ENCODE peak calls at places on chromosomes 7 and 10, in four cellular contexts. One of them, this sample, is unnamed.

GRCh38 chr7:748446-748845 is 21.4 kb upstream of the PRKAR1B start:
- DNase-seq in cardiac muscle cell: no peak
- DNase-seq in NB4: no peak
- DNase-seq in SK-N-SH: no peak
- DNase-seq in this sample: no peak

GRCh38 chr7:158548726-158549125 is 38.9 kb downstream of the PTPRN2 start:
- DNase-seq in cardiac muscle cell: no peak
- DNase-seq in NB4: no peak
- DNase-seq in SK-N-SH: no peak
- DNase-seq in this sample: no peak

GRCh38 chr7:47391726-47392125 is 190.2 kb downstream of the TNS3 start:
- DNase-seq in cardiac muscle cell: no peak
- DNase-seq in NB4: no peak
- DNase-seq in SK-N-SH: no peak
- DNase-seq in this sample: no peak

GRCh38 chr10:28551086-28551485 is 18.2 kb downstream of the WAC start:
- DNase-seq in cardiac muscle cell: no peak
- DNase-seq in NB4: no peak
- DNase-seq in SK-N-SH: no peak
- DNase-seq in this sample: no peak

GRCh38 chr7:45435846-45436245 is 138.3 kb upstream of the ADCY1 start:
- DNase-seq in cardiac muscle cell: peak
- DNase-seq in NB4: peak
- DNase-seq in SK-N-SH: no peak
- DNase-seq in this sample: peak

GRCh38 chr10:127922675-127923366 is 15.9 kb downstream of the PTPRE start:
- DNase-seq in cardiac muscle cell: peak
- DNase-seq in NB4: no peak
- DNase-seq in SK-N-SH: peak
- DNase-seq in this sample: peak

GRCh38 chr7:76191783-76192240 is 9.9 kb upstream of the SRRM3 start:
- DNase-seq in cardiac muscle cell: peak
- DNase-seq in NB4: peak
- DNase-seq in SK-N-SH: peak
- DNase-seq in this sample: peak

GRCh38 chr7:9889557-9889956 is 1084.1 kb upstream of the PHF14 start:
- DNase-seq in cardiac muscle cell: no peak
- DNase-seq in NB4: no peak
- DNase-seq in SK-N-SH: no peak
- DNase-seq in this sample: no peak

GRCh38 chr10:8079126-8079525 is 24.6 kb downstream of the GATA3 start:
- DNase-seq in cardiac muscle cell: no peak
- DNase-seq in NB4: no peak
- DNase-seq in SK-N-SH: no peak
- DNase-seq in this sample: no peak

GRCh38 chr10:65742851-65743250 is 1183.0 kb upstream of the LRRTM3 start:
- DNase-seq in cardiac muscle cell: no peak
- DNase-seq in NB4: no peak
- DNase-seq in SK-N-SH: no peak
- DNase-seq in this sample: no peak

GRCh38 chr10:5888843-5889623 is 660 bp downstream of the ANKRD16 start:
- DNase-seq in cardiac muscle cell: peak
- DNase-seq in NB4: peak
- DNase-seq in SK-N-SH: peak
- DNase-seq in this sample: no peak

GRCh38 chr10:122264442-122264841 is 6.7 kb upstream of the BTBD16 start:
- DNase-seq in cardiac muscle cell: no peak
- DNase-seq in NB4: no peak
- DNase-seq in SK-N-SH: no peak
- DNase-seq in this sample: peak

GRCh38 chr7:83347836-83348482 is 185.3 kb upstream of the PCLO start:
- DNase-seq in cardiac muscle cell: peak
- DNase-seq in NB4: no peak
- DNase-seq in SK-N-SH: peak
- DNase-seq in this sample: peak

GRCh38 chr10:70649526-70649925 is 22.8 kb upstream of the ADAMTS14 start:
- DNase-seq in cardiac muscle cell: no peak
- DNase-seq in NB4: peak
- DNase-seq in SK-N-SH: no peak
- DNase-seq in this sample: peak

GRCh38 chr10:87696922-87697714 is 37.4 kb downstream of the PAPSS2 start:
- DNase-seq in cardiac muscle cell: no peak
- DNase-seq in NB4: no peak
- DNase-seq in SK-N-SH: no peak
- DNase-seq in this sample: no peak

GRCh38 chr7:96177353-96177752 is 144.5 kb downstream of the SLC25A13 start:
- DNase-seq in cardiac muscle cell: no peak
- DNase-seq in NB4: no peak
- DNase-seq in SK-N-SH: no peak
- DNase-seq in this sample: no peak

GRCh38 chr10:111706331-111706730 is 477.2 kb downstream of the GPAM start:
- DNase-seq in cardiac muscle cell: no peak
- DNase-seq in NB4: no peak
- DNase-seq in SK-N-SH: no peak
- DNase-seq in this sample: no peak

GRCh38 chr7:15755061-15755460 is 68.6 kb upstream of the MEOX2 start:
- DNase-seq in cardiac muscle cell: peak
- DNase-seq in NB4: no peak
- DNase-seq in SK-N-SH: no peak
- DNase-seq in this sample: peak

GRCh38 chr10:7697304-7697822 is 5.8 kb upstream of the ITIH2 start:
- DNase-seq in cardiac muscle cell: no peak
- DNase-seq in NB4: no peak
- DNase-seq in SK-N-SH: no peak
- DNase-seq in this sample: no peak

GRCh38 chr7:27991006-27991528 is 189.5 kb downstream of the JAZF1 start:
- DNase-seq in cardiac muscle cell: no peak
- DNase-seq in NB4: no peak
- DNase-seq in SK-N-SH: no peak
- DNase-seq in this sample: no peak

GRCh38 chr10:46253076-46254006 is 33.5 kb upstream of the ANTXRL start:
- DNase-seq in cardiac muscle cell: no peak
- DNase-seq in NB4: no peak
- DNase-seq in SK-N-SH: no peak
- DNase-seq in this sample: no peak

GRCh38 chr7:49692516-49692915 is 80.9 kb upstream of the VWC2 start:
- DNase-seq in cardiac muscle cell: no peak
- DNase-seq in NB4: no peak
- DNase-seq in SK-N-SH: no peak
- DNase-seq in this sample: no peak

GRCh38 chr7:22867589-22867988 is 44.9 kb upstream of the TOMM7 start:
- DNase-seq in cardiac muscle cell: no peak
- DNase-seq in NB4: peak
- DNase-seq in SK-N-SH: no peak
- DNase-seq in this sample: no peak

GRCh38 chr10:88991161-88991899 is 732 bp downstream of the FAS start:
- DNase-seq in cardiac muscle cell: peak
- DNase-seq in NB4: peak
- DNase-seq in SK-N-SH: peak
- DNase-seq in this sample: peak

GRCh38 chr10:822661-823367 is 108.7 kb downstream of the LARP4B start:
- DNase-seq in cardiac muscle cell: no peak
- DNase-seq in NB4: peak
- DNase-seq in SK-N-SH: no peak
- DNase-seq in this sample: no peak

GRCh38 chr7:130433336-130433735 is 7.5 kb downstream of the CEP41 start:
- DNase-seq in cardiac muscle cell: peak
- DNase-seq in NB4: peak
- DNase-seq in SK-N-SH: no peak
- DNase-seq in this sample: no peak

GRCh38 chr10:31320179-31320597 is 1.2 kb downstream of the ZEB1 start:
- DNase-seq in cardiac muscle cell: peak
- DNase-seq in NB4: peak
- DNase-seq in SK-N-SH: peak
- DNase-seq in this sample: no peak

GRCh38 chr10:42177077-42177792 is 461.1 kb downstream of the ZNF33B start:
- DNase-seq in cardiac muscle cell: no peak
- DNase-seq in NB4: peak
- DNase-seq in SK-N-SH: peak
- DNase-seq in this sample: no peak

GRCh38 chr7:65387893-65388292 is 14.2 kb downstream of the ZNF92 start:
- DNase-seq in cardiac muscle cell: no peak
- DNase-seq in NB4: no peak
- DNase-seq in SK-N-SH: no peak
- DNase-seq in this sample: no peak

GRCh38 chr10:95909591-95909990 is 1.8 kb downstream of the CC2D2B start:
- DNase-seq in cardiac muscle cell: no peak
- DNase-seq in NB4: no peak
- DNase-seq in SK-N-SH: no peak
- DNase-seq in this sample: no peak

GRCh38 chr10:95907454-95908253 is at the start of gene CC2D2B:
- DNase-seq in cardiac muscle cell: peak
- DNase-seq in NB4: peak
- DNase-seq in SK-N-SH: peak
- DNase-seq in this sample: peak

GRCh38 chr10:95908450-95908849 is 675 bp downstream of the CC2D2B start:
- DNase-seq in cardiac muscle cell: no peak
- DNase-seq in NB4: no peak
- DNase-seq in SK-N-SH: no peak
- DNase-seq in this sample: no peak

DNA sequence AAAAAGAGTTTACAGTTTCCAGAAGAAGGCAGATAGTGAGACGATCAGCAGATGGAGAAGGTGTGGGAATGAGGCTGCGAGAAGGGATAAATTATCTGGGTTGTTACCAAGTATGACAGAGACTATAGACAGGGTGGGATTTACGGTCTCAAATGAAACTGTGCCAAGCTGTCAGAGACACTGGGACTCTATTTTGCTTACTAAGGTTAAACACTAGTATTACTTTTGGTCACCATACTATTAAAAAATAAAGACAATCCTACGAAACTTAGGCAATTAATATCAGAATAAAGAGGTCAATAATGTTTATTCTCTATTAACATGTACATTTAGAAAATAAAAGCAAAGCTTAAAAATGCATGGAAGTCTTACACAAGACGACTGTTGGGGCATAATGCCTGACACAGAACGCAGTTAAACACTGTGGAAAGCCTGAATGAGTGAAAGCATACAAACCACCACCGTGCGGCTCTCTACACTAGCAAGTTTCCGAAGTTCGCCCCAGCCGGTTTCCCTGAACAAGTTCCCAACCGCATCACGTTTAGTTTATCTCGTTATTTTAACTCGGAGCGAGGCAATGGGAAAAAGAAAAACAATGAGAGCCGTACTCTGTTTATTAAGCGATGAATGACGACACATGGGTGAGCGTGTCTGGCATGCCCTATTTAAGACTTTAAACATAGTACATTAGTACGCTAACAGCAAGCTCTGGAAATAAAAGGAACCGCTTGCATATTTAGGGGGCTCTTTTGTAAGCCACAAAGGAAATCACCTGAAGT is 911 bp upstream of the CC2D2B start:
- DNase-seq in cardiac muscle cell: peak
- DNase-seq in NB4: peak
- DNase-seq in SK-N-SH: peak
- DNase-seq in this sample: peak
- TF ChIP-seq CTCF in cardiac muscle cell: peak
- TF ChIP-seq CTCF in NB4: peak
- TF ChIP-seq CTCF in SK-N-SH: no peak
- TF ChIP-seq CTCF in this sample: no peak

GRCh38 chr7:29561271-29561670 is 2.4 kb upstream of the PRR15 start:
- DNase-seq in cardiac muscle cell: no peak
- DNase-seq in NB4: peak
- DNase-seq in SK-N-SH: no peak
- DNase-seq in this sample: no peak
- TF ChIP-seq CTCF in cardiac muscle cell: no peak
- TF ChIP-seq CTCF in NB4: no peak
- TF ChIP-seq CTCF in SK-N-SH: no peak
- TF ChIP-seq CTCF in this sample: no peak

DNA sequence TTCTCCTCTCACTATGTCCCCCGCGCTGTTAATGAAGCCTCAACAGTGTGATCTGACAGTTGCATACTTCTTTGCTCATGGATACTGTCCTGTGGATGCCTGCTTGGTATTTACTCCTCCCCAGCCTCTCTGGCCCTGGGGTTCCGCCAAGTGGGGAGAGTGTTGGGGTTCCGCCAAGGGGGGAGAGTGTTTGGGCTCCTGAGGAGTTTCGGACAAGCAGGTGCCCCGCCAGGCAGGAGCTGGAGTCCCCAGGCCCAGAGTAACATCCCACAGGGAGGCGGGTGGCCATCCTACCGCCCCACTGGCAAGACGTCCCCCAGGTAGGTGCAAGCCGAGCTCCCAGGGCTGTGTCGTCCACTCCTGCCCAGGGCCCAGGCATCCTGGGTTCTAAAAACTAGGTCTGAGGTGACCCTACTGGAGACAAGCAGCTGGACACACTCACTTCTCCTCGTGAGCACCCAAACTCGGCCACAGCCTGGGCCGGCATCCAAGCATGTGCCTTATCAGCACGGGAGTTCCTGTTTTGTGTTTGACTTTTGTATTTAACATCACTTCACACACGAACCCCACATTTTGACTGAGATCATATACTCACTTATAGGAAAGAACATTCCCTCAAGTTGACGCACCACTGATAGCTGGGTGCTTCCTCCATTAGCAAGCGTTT is 34.2 kb downstream of the CAMK2B start:
- DNase-seq in cardiac muscle cell: peak
- DNase-seq in NB4: no peak
- DNase-seq in SK-N-SH: peak
- DNase-seq in this sample: peak
- TF ChIP-seq CTCF in cardiac muscle cell: no peak
- TF ChIP-seq CTCF in NB4: no peak
- TF ChIP-seq CTCF in SK-N-SH: no peak
- TF ChIP-seq CTCF in this sample: no peak

GRCh38 chr10:113214331-113214730 is 264.3 kb downstream of the TCF7L2 start:
- DNase-seq in cardiac muscle cell: peak
- DNase-seq in NB4: no peak
- DNase-seq in SK-N-SH: no peak
- DNase-seq in this sample: no peak
- TF ChIP-seq CTCF in cardiac muscle cell: no peak
- TF ChIP-seq CTCF in NB4: no peak
- TF ChIP-seq CTCF in SK-N-SH: no peak
- TF ChIP-seq CTCF in this sample: peak